ENCODE peak calls at places on chromosome 12, in seven cellular contexts. J is cardiac muscle cell, S is aorta, Z is trophoblast cell, V is left lung, N is upper lobe of left lung, Q is kidney. X is an unnamed sample.

GRCh38 chr12:79973774-79974173 is 38.9 kb upstream of the PPP1R12A start:
- DNase-seq in J (no peak), S (no peak), Z (no peak), V (no peak), N (no peak), Q (no peak), X (no peak)

GRCh38 chr12:101671157-101671791 is 26.2 kb upstream of the CHPT1 start:
- DNase-seq in J (no peak), S (no peak), Z (no peak), V (peak), N (no peak), Q (no peak), X (peak)

GRCh38 chr12:94534278-94534677 is 74.6 kb upstream of the CEP83 start:
- DNase-seq in J (no peak), S (no peak), Z (no peak), V (no peak), N (no peak), Q (no peak), X (no peak)

GRCh38 chr12:92145481-92145730 is 240 bp downstream of the BTG1 start:
- DNase-seq in J (no peak), S (no peak), Z (no peak), V (no peak), N (no peak), Q (no peak), X (no peak)

GRCh38 chr12:64219135-64219534 is 3.0 kb downstream of the KICS2 start:
- DNase-seq in J (no peak), S (no peak), Z (no peak), V (no peak), N (no peak), Q (no peak), X (no peak)

GRCh38 chr12:24603371-24603770 is 345.5 kb downstream of the BCAT1 start:
- DNase-seq in J (no peak), S (no peak), Z (no peak), V (no peak), N (no peak), Q (no peak), X (no peak)

GRCh38 chr12:48454675-48455074 is 17.7 kb upstream of the ANP32D start:
- DNase-seq in J (no peak), S (no peak), Z (peak), V (no peak), N (no peak), Q (no peak), X (no peak)

GRCh38 chr12:62802981-62803380 is 132.0 kb downstream of the PPM1H start:
- DNase-seq in J (no peak), S (no peak), Z (no peak), V (no peak), N (no peak), Q (no peak), X (no peak)

GRCh38 chr12:51601241-51601640 is 10.2 kb downstream of the SCN8A start:
- DNase-seq in J (no peak), S (no peak), Z (no peak), V (no peak), N (no peak), Q (no peak), X (no peak)

GRCh38 chr12:108313609-108314331 is 25.3 kb downstream of the CMKLR1 start:
- DNase-seq in J (peak), S (no peak), Z (peak), V (peak), N (no peak), Q (peak), X (peak)

GRCh38 chr12:31526158-31526546 is 64.8 kb downstream of the DENND5B start:
- DNase-seq in J (no peak), S (no peak), Z (no peak), V (no peak), N (no peak), Q (no peak), X (no peak)

GRCh38 chr12:129819391-129819790 is 84.4 kb downstream of the TMEM132D start:
- DNase-seq in J (no peak), S (no peak), Z (peak), V (no peak), N (no peak), Q (no peak), X (no peak)

GRCh38 chr12:30180602-30181001 is 396.9 kb upstream of the TMTC1 start:
- DNase-seq in J (no peak), S (no peak), Z (no peak), V (no peak), N (no peak), Q (no peak), X (no peak)

GRCh38 chr12:131422744-131423143 is 288.1 kb upstream of the SFSWAP start:
- DNase-seq in J (no peak), S (no peak), Z (no peak), V (no peak), N (no peak), Q (no peak), X (no peak)

GRCh38 chr12:28759334-28759733 is 389.7 kb upstream of the FAR2 start:
- DNase-seq in J (no peak), S (no peak), Z (no peak), V (no peak), N (no peak), Q (no peak), X (no peak)

GRCh38 chr12:92570056-92570753 is 132.6 kb upstream of the PLEKHG7 start:
- DNase-seq in J (peak), S (no peak), Z (peak), V (no peak), N (no peak), Q (no peak), X (no peak)

GRCh38 chr12:131196220-131196619 is 242.5 kb downstream of the ADGRD1 start:
- DNase-seq in J (no peak), S (peak), Z (no peak), V (no peak), N (no peak), Q (peak), X (no peak)

GRCh38 chr12:122523280-122523679 is 3.5 kb downstream of the RSRC2 start:
- DNase-seq in J (no peak), S (no peak), Z (peak), V (no peak), N (no peak), Q (no peak), X (no peak)

GRCh38 chr12:80580254-80580653 is 127.2 kb upstream of the MYF6 start:
- DNase-seq in J (no peak), S (no peak), Z (peak), V (no peak), N (no peak), Q (no peak), X (no peak)

GRCh38 chr12:53047221-53048032 is 2.4 kb upstream of the TNS2 start:
- DNase-seq in J (peak), S (peak), Z (peak), V (peak), N (peak), Q (peak), X (peak)

GRCh38 chr12:53044052-53044581 is 5.7 kb upstream of the TNS2 start:
- DNase-seq in J (no peak), S (peak), Z (no peak), V (no peak), N (no peak), Q (no peak), X (no peak)

GRCh38 chr12:53044896-53045571 is 4.8 kb upstream of the TNS2 start:
- DNase-seq in J (no peak), S (peak), Z (no peak), V (no peak), N (no peak), Q (no peak), X (no peak)

GRCh38 chr12:53046655-53047220 is 3.1 kb upstream of the TNS2 start:
- DNase-seq in J (peak), S (peak), Z (peak), V (peak), N (peak), Q (peak), X (peak)

DNA sequence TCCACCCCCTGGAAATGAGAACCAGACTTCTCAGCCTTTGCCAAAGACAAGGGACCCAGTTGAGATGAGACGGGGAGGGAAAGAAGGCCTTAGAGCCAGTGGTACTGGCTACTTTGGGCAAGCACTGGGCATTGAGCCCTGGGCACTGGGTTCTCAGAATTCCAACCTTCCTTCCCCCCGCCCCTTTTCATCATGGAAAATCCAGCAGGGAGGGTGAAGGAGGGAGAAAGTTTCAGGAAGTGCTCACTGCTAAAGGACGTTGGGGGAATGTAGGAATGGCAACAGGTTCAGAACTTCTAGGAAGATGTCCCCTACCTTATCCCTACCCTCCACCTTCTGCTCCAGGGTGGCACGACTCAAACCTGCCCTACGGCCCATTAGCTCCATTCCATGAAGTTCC is 4.2 kb upstream of the TNS2 start:
- DNase-seq in J (no peak), S (peak), Z (no peak), V (no peak), N (no peak), Q (no peak), X (no peak)
- H3K4me3 ChIP-seq in J (no peak), S (peak), Z (no peak), V (no peak), N (peak), Q (peak), X (peak)

GRCh38 chr12:70815056-70815455 is 105.5 kb downstream of the PTPRR start:
- DNase-seq in J (no peak), S (no peak), Z (no peak), V (no peak), N (no peak), Q (no peak), X (no peak)
- H3K27ac ChIP-seq in J (no peak), S (no peak), Z (no peak), V (no peak), N (no peak), Q (no peak), X (no peak)

GRCh38 chr12:6334940-6335450 is 6.9 kb downstream of the TNFRSF1A start:
- DNase-seq in J (no peak), S (no peak), Z (no peak), V (no peak), N (no peak), Q (no peak), X (no peak)

GRCh38 chr12:6335451-6336078 is 6.3 kb downstream of the TNFRSF1A start:
- DNase-seq in J (peak), S (peak), Z (peak), V (peak), N (peak), Q (peak), X (peak)

GRCh38 chr12:6337958-6338406 is 3.9 kb downstream of the TNFRSF1A start:
- DNase-seq in J (no peak), S (no peak), Z (peak), V (no peak), N (no peak), Q (peak), X (no peak)

GRCh38 chr12:6336859-6337744 is 4.8 kb downstream of the TNFRSF1A start:
- DNase-seq in J (no peak), S (no peak), Z (peak), V (no peak), N (no peak), Q (peak), X (no peak)

GRCh38 chr12:6336079-6336858 is 5.6 kb downstream of the TNFRSF1A start:
- DNase-seq in J (peak), S (peak), Z (peak), V (peak), N (peak), Q (peak), X (peak)
- H3K4me3 ChIP-seq in J (peak), S (no peak), Z (peak), V (peak), N (peak), Q (peak), X (peak)

GRCh38 chr12:58481811-58482210 is 438.5 kb downstream of the LRIG3 start:
- DNase-seq in J (no peak), S (no peak), Z (no peak), V (no peak), N (no peak), Q (no peak), X (no peak)
- H3K27ac ChIP-seq in J (no peak), S (no peak), Z (no peak), V (no peak), N (no peak), Q (no peak), X (no peak)

GRCh38 chr12:54014315-54015209 is 5.8 kb downstream of the HOXC8 start:
- DNase-seq in J (no peak), S (no peak), Z (no peak), V (no peak), N (peak), Q (peak), X (no peak)

GRCh38 chr12:54017027-54017788 is 8.4 kb downstream of the HOXC8 start:
- DNase-seq in J (no peak), S (no peak), Z (peak), V (no peak), N (peak), Q (peak), X (no peak)

GRCh38 chr12:54015210-54015931 is 6.6 kb downstream of the HOXC8 start:
- DNase-seq in J (no peak), S (no peak), Z (no peak), V (no peak), N (no peak), Q (peak), X (no peak)

GRCh38 chr12:54016478-54016964 is 7.7 kb downstream of the HOXC8 start:
- DNase-seq in J (no peak), S (no peak), Z (peak), V (no peak), N (peak), Q (peak), X (no peak)

GRCh38 chr12:54016051-54016450 is 7.3 kb downstream of the HOXC8 start:
- DNase-seq in J (no peak), S (no peak), Z (no peak), V (no peak), N (no peak), Q (peak), X (no peak)
- H3K4me3 ChIP-seq in J (no peak), S (no peak), Z (no peak), V (no peak), N (no peak), Q (peak), X (no peak)

DNA sequence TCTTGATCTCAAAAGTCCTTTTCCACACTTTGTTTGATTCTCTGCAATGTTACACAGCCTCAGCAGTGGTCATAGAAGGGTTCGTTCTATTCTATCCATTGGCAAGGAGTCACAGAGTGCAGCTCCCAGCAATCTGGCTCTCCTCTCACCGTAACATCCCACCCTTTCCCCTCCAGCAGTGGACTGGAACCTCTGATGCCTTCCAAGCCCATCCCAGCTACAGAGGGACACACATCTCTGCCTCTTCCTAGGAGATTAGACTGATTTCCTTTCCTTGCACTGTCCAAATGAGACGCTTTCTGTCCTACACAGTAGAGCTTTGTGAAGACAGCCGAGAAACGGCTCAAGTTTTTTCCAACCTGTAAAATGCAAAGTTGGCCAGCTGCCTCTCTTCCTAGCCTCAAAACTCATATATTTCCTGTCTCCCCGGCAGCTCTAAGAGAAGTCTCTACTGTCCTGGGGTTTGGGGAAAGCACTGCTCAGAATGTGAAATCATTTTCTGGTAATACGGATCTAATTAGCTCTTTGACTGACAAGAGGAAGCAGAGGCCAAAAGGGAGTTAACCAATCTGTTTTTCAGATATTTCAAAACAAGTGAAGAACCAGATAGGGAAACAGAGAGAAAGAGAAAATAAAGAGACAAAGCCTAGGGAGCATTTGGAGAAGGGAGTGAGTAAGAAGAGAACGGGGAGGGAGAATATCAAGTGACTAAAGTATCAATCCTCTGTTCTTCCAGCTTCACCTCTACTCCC is 528 bp downstream of the NINJ2 start:
- DNase-seq in J (no peak), S (no peak), Z (no peak), V (no peak), N (no peak), Q (no peak), X (no peak)
- H3K27ac ChIP-seq in J (no peak), S (no peak), Z (no peak), V (no peak), N (peak), Q (no peak), X (no peak)

X was measured in lower lobe of right lung.